ENCODE peak calls at places on chromosomes 13 and 19, in five cellular contexts. B is tibial artery; T is K562; I is dorsolateral prefrontal cortex; F is naive thymus-derived CD4-positive, alpha-beta T cell. M is an unnamed sample.

GRCh38 chr19:47352095-47352494 is 3.0 kb downstream of the DHX34 start:
- DNase-seq in F (no peak), T (no peak), B (no peak), I (no peak), M (no peak)

GRCh38 chr19:46040125-46040524 is 677 bp downstream of the IGFL4 start:
- DNase-seq in F (no peak), T (no peak), I (no peak), B (no peak), M (no peak)

GRCh38 chr13:81602236-81602635 is 1261.3 kb upstream of the SPRY2 start:
- DNase-seq in F (no peak), B (no peak), I (no peak), T (no peak), M (no peak)

GRCh38 chr19:5128932-5129389 is 160.0 kb downstream of the KDM4B start:
- DNase-seq in T (no peak), F (no peak), B (no peak), I (no peak), M (no peak)

GRCh38 chr19:33291623-33292534 is 10.5 kb downstream of the CEBPA start:
- DNase-seq in F (no peak), T (no peak), I (no peak), B (no peak), M (no peak)

GRCh38 chr19:19575411-19575810 is 37.3 kb downstream of the CILP2 start:
- DNase-seq in I (no peak), F (no peak), T (no peak), B (no peak), M (no peak)

GRCh38 chr19:7444042-7444441 is 44.8 kb downstream of the PEX11G start:
- DNase-seq in B (no peak), T (no peak), F (no peak), I (no peak), M (no peak)

GRCh38 chr19:45477713-45478453 is 10.1 kb downstream of the FOSB start:
- DNase-seq in T (no peak), I (no peak), B (no peak), F (peak; percentile 53), M (no peak)

GRCh38 chr19:3350014-3350663 is 16.2 kb upstream of the NFIC start:
- DNase-seq in I (no peak), F (no peak), B (no peak), T (no peak), M (no peak)

GRCh38 chr19:19022380-19022961 is 10.8 kb downstream of the SUGP2 start:
- DNase-seq in T (no peak), I (no peak), F (no peak), B (no peak), M (no peak)

GRCh38 chr19:2325261-2326046 is 2.9 kb downstream of the LSM7 start:
- DNase-seq in I (no peak), B (no peak), F (no peak), T (no peak), M (no peak)

GRCh38 chr19:46218160-46218559 is 11.4 kb upstream of the IGFL1 start:
- DNase-seq in F (no peak), T (peak; percentile 39), B (no peak), I (no peak), M (no peak)

GRCh38 chr13:47835470-47836228 is 165.4 kb downstream of the SUCLA2 start:
- DNase-seq in B (no peak), I (no peak), T (no peak), F (no peak), M (no peak)

GRCh38 chr13:112760440-112760839 is 70.6 kb downstream of the ATP11A start:
- DNase-seq in F (no peak), T (no peak), I (no peak), B (no peak), M (no peak)

GRCh38 chr13:75312884-75313520 is 169.0 kb downstream of the TBC1D4 start:
- DNase-seq in I (no peak), F (no peak), B (no peak), T (no peak), M (no peak)

GRCh38 chr13:92137519-92137918 is 739.1 kb downstream of the GPC5 start:
- DNase-seq in I (no peak), F (no peak), B (no peak), T (no peak), M (no peak)

GRCh38 chr19:14012378-14012915 is 6.3 kb upstream of the RFX1 start:
- DNase-seq in B (no peak), I (no peak), T (no peak), F (no peak), M (no peak)

GRCh38 chr19:12867120-12868099 is 13.8 kb downstream of the DNASE2 start:
- DNase-seq in T (peak; percentile 92), B (no peak), I (no peak), F (peak; percentile 56), M (peak; percentile 53)

GRCh38 chr19:57812201-57812600 is 2.5 kb downstream of the ZNF552 start:
- DNase-seq in T (no peak), I (no peak), B (no peak), F (no peak), M (no peak)
- H3K27ac ChIP-seq in T (no peak overlapping the region), I (no peak overlapping the region), B (no peak overlapping the region), F (peak overlapping the region; percentile 59), M (peak overlapping the region; percentile 75)

DNA sequence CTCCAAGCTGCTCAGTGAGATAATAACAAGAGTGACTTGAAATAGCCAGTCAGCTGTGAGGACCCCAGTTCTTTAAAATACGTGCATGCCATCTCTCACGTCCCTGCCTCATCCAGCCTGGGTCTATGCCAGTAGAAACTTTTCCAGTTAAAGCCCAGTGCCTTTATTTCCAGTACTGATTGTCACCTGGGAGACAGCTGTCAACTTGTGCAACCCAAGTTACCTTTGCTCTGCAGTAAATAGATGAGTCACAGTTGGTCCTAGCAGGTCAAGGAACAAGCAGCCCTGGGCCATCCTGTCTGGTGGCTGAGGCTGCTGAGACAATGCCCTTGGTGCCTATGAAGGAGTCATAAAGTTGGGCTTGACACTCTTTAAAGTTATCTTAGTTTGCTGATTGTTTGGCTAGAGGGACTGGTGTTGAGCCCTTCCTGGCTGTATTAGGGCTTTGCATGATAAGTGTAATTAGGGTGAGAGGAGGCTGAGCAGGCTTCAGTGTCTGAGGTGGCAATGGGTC is 228.7 kb downstream of the LACC1 start:
- DNase-seq in I (no peak), F (no peak), T (no peak), B (peak; percentile 31), M (peak; percentile 46)
- H3K27ac ChIP-seq in I (peak overlapping the region; percentile 27), F (no peak overlapping the region), T (no peak overlapping the region), B (peak overlapping the region; percentile 3), M (peak overlapping the region; percentile 31)

GRCh38 chr19:53506728-53507127 is 31.2 kb upstream of the ZNF331 start:
- DNase-seq in I (no peak), T (no peak), B (no peak), F (no peak), M (no peak)
- H3K27ac ChIP-seq in I (no peak overlapping the region), T (no peak overlapping the region), B (no peak overlapping the region), F (no peak overlapping the region), M (no peak overlapping the region)

GRCh38 chr13:35518337-35518736 is 41.8 kb upstream of the MAB21L1 start:
- DNase-seq in I (no peak), B (no peak), F (no peak), T (no peak), M (no peak)

GRCh38 chr13:35514801-35515502 is 38.5 kb upstream of the MAB21L1 start:
- DNase-seq in F (no peak), B (no peak), T (no peak), I (no peak), M (no peak)

GRCh38 chr13:35514166-35514565 is 37.7 kb upstream of the MAB21L1 start:
- DNase-seq in F (no peak), T (no peak), I (no peak), B (no peak), M (no peak)

DNA sequence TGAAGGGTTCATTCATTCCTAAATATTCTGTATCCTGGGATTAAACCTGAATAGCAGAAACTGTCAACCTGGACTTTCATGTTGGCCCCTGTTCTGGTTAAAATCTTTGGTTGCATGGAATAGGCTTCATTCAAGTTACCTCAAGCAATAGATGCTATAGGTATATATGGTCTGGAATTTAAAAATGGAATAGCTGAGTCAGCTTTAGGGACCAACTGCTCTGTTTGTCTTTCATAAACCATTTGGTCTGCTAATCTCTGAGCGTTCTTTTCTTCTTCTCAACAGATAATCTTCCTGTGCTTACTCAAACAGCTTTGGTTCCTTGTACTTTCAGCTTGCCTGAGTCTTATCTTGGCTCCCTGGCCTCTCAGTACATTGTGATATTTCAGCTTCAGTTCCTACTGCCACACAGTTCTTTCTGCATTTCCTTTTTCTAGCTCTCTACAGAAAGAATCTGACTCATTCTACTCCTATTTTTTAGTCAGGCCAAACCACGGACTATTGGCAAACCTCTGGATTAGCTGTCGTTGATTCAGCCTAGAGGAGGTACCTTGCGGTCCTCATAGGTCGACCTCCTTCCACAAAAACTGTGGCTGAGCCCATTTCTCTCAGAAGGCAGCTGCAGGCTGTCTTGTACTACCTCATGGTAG is 35.9 kb upstream of the MAB21L1 start:
- DNase-seq in I (no peak), T (no peak), F (no peak), B (no peak), M (no peak)
- H3K27ac ChIP-seq in I (no peak overlapping the region), T (no peak overlapping the region), F (no peak overlapping the region), B (peak overlapping the region; percentile 40), M (peak overlapping the region; percentile 20)

M was measured in breast epithelium.